ENCODE peak calls at places on chromosome 18, in five cellular contexts. B is astrocyte, U is Calu3, Q is T-cell, O is iris pigment epithelial cell. H is an unnamed sample.

GRCh38 chr18:62334110-62334509 is 9.0 kb downstream of the TNFRSF11A start:
- DNase-seq in B (peak; percentile 36), U (peak; percentile 68), Q (no peak), O (peak; percentile 16), H (peak; percentile 79)

GRCh38 chr18:3380384-3380961 is 69.5 kb upstream of the TGIF1 start:
- DNase-seq in B (peak; percentile 36), U (peak; percentile 15), Q (no peak), O (peak; percentile 69), H (peak; percentile 58)

GRCh38 chr18:71951021-71951420 is 593.1 kb downstream of the CBLN2 start:
- DNase-seq in B (no peak), U (no peak), Q (no peak), O (no peak), H (no peak)

GRCh38 chr18:23900979-23901378 is 113.6 kb upstream of the TTC39C start:
- DNase-seq in B (peak; percentile 46), U (no peak), Q (no peak), O (no peak), H (no peak)

GRCh38 chr18:13486686-13487085 is 239.7 kb downstream of the FAM210A start:
- DNase-seq in B (no peak), U (no peak), Q (no peak), O (no peak), H (no peak)

GRCh38 chr18:26307161-26307773 is 81.0 kb downstream of the TAF4B start:
- DNase-seq in B (peak; percentile 26), U (peak; percentile 56), Q (no peak), O (peak; percentile 72), H (peak; percentile 77)

GRCh38 chr18:6561029-6561861 is 146.5 kb upstream of the L3MBTL4 start:
- DNase-seq in B (no peak), U (no peak), Q (no peak), O (peak; percentile 93), H (peak; percentile 24)

GRCh38 chr18:11591957-11592356 is 17.4 kb upstream of the SLC35G4 start:
- DNase-seq in B (no peak), U (no peak), Q (no peak), O (no peak), H (no peak)

H was measured in GM23248.